ENCODE peak calls at places on chromosomes 16 and 17, in eight cellular contexts. M is astrocyte, T is K562, X is GM23248, P is neural progenitor cell, A is PC-3, V is neuronal stem cell, N is Karpas-422. J is an unnamed sample.

GRCh38 chr16:29683543-29684090 is 4.6 kb downstream of the QPRT start:
- DNase-seq in M (no peak), T (no peak), X (no peak), P (no peak), A (no peak), V (no peak), N (no peak), J (no peak)

GRCh38 chr16:14436410-14436955 is 193.6 kb downstream of the PARN start:
- DNase-seq in M (no peak), T (no peak), X (no peak), P (no peak), A (no peak), V (no peak), N (no peak), J (no peak)

GRCh38 chr17:49986396-49987289 is 8.4 kb downstream of the DLX3 start:
- DNase-seq in M (no peak), T (no peak), X (no peak), P (no peak), A (no peak), V (no peak), N (no peak), J (no peak)

GRCh38 chr17:3030096-3030495 is 33.3 kb downstream of the OR1D5 start:
- DNase-seq in M (peak; percentile 66), T (no peak), X (peak; percentile 83), P (no peak), A (peak; percentile 75), V (no peak), N (no peak), J (no peak)

GRCh38 chr17:45813051-45813731 is 29.1 kb downstream of the CRHR1 start:
- DNase-seq in M (no peak), T (peak; percentile 62), X (no peak), P (peak; percentile 91), A (no peak), V (peak; percentile 75), N (no peak), J (no peak)

GRCh38 chr16:57830890-57831484 is 28.7 kb upstream of the KIFC3 start:
- DNase-seq in M (no peak), T (no peak), X (no peak), P (no peak), A (no peak), V (no peak), N (no peak), J (peak; percentile 98)

GRCh38 chr16:86611517-86611840 is 33.1 kb downstream of the FOXL1 start:
- DNase-seq in M (no peak), T (no peak), X (peak; percentile 30), P (no peak), A (no peak), V (no peak), N (no peak), J (no peak)

GRCh38 chr16:3780570-3780969 is 63.2 kb upstream of the TRAP1 start:
- DNase-seq in M (no peak), T (no peak), X (peak; percentile 18), P (no peak), A (peak; percentile 12), V (no peak), N (no peak), J (no peak)

DNA sequence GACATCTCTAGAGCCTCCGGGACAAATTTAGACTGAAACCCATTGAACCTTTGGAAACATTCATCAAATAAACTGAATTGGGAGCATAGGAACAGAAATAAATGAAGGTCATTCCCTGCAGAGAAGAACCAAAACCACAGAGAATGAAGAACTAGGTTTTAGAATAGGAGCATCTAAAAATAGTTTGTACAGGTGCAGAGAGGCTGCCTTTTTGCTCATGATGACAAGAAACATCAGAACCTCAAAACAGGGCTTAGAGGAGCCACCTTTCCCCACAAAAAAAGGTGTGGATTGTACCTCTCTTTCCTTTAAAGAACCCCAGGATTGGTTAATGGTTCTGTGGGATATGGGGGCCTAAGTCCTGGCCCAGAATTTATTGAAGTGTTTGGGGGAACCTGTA is 37.8 kb upstream of the SLC47A1 start:
- DNase-seq in M (no peak), T (no peak), X (no peak), P (no peak), A (no peak), V (no peak), N (peak; percentile 61), J (no peak)
- H3K4me2 ChIP-seq in M (no peak overlapping the region), T (no peak overlapping the region), X (no peak overlapping the region), P (no peak overlapping the region), A (no peak overlapping the region), V (no peak overlapping the region), N (peak overlapping the region; percentile 78), J (no peak overlapping the region)

GRCh38 chr17:75228847-75229246 is 23.4 kb downstream of the NUP85 start:
- DNase-seq in M (no peak), T (no peak), X (no peak), P (no peak), A (no peak), V (no peak), N (no peak), J (no peak)
- H3K4me2 ChIP-seq in M (no peak overlapping the region), T (no peak overlapping the region), X (no peak overlapping the region), P (no peak overlapping the region), A (no peak overlapping the region), V (no peak overlapping the region), N (no peak overlapping the region), J (no peak overlapping the region)

DNA sequence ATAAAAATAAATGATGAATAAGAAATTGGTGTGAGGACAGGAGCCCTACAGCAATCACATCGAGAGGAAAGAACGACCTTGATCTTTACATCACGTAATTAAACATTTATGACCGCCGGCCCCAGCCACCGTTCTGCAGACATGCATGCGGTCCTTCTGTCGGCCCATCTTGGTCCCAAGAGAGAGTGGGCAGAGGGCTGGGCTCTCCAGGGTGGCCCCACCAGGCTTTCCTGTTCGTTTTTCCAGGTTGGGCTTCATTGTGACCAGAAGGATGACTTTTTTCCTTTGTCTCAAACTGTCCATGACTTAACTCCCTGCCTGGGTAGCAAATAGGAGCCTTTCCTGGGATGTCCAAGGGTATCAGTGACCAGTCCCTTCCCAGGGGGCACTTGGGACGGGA is 3.3 kb upstream of the CRISPLD2 start:
- DNase-seq in M (no peak), T (no peak), X (no peak), P (no peak), A (no peak), V (no peak), N (no peak), J (no peak)
- H3K4me2 ChIP-seq in M (no peak overlapping the region), T (no peak overlapping the region), X (no peak overlapping the region), P (no peak overlapping the region), A (no peak overlapping the region), V (no peak overlapping the region), N (no peak overlapping the region), J (no peak overlapping the region)

GRCh38 chr16:1655909-1656807 is 21.9 kb upstream of the JPT2 start:
- DNase-seq in M (no peak), T (no peak), X (no peak), P (no peak), A (no peak), V (no peak), N (no peak), J (no peak)

GRCh38 chr16:1653023-1653422 is 25.1 kb upstream of the JPT2 start:
- DNase-seq in M (no peak), T (no peak), X (no peak), P (no peak), A (no peak), V (no peak), N (no peak), J (no peak)

GRCh38 chr16:1656808-1657617 is 21.1 kb upstream of the JPT2 start:
- DNase-seq in M (no peak), T (no peak), X (no peak), P (no peak), A (no peak), V (no peak), N (no peak), J (no peak)

GRCh38 chr16:1655269-1655807 is 22.7 kb upstream of the JPT2 start:
- DNase-seq in M (no peak), T (no peak), X (no peak), P (no peak), A (no peak), V (no peak), N (no peak), J (no peak)

DNA sequence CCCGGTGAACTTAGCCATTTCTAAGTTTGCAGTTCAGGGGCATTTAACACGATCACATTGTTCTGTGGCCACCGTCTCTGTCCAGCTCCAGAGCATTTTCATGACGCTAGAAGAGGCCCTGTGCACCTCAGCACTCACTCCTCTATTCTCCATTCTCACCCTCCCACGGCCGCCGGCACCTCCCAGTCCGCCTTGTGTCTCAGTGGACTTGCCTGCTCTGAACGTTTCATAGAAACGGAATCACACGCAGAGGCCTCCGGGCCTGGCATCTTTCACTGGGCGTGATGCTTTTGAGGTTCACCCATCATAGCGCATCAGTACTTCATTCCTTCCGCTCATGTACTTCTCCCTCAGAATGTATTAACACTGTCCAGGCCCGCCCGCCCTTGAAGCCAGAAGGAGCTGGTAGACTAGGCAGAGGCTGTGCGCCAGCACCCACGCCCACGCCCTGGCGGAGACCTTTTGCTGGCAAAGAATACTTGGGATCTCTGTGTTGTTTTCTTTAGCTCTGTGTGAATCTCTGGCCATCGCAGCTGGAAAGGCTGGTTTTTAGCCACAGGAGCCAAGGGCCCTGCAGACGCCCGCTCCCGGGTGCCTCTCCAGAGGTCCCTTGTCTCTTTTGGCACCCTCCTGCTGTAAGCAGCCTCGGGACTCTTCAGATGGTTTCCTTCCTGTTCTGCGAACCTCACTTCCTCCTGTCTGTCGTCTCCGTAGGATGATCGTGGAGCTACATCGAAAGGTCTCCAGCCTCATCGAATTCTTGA is 23.4 kb upstream of the JPT2 start:
- DNase-seq in M (no peak), T (no peak), X (no peak), P (no peak), A (no peak), V (no peak), N (no peak), J (no peak)
- H3K4me2 ChIP-seq in M (no peak overlapping the region), T (no peak overlapping the region), X (no peak overlapping the region), P (no peak overlapping the region), A (no peak overlapping the region), V (no peak overlapping the region), N (no peak overlapping the region), J (no peak overlapping the region)

GRCh38 chr17:19728114-19728495 is 11.7 kb upstream of the SLC47A2 start:
- DNase-seq in M (peak; percentile 33), T (no peak), X (peak; percentile 83), P (no peak), A (peak; percentile 59), V (no peak), N (no peak), J (peak; percentile 95)
- H3K4me2 ChIP-seq in M (no peak overlapping the region), T (no peak overlapping the region), X (no peak overlapping the region), P (no peak overlapping the region), A (no peak overlapping the region), V (no peak overlapping the region), N (no peak overlapping the region), J (peak overlapping the region; percentile 44)

DNA sequence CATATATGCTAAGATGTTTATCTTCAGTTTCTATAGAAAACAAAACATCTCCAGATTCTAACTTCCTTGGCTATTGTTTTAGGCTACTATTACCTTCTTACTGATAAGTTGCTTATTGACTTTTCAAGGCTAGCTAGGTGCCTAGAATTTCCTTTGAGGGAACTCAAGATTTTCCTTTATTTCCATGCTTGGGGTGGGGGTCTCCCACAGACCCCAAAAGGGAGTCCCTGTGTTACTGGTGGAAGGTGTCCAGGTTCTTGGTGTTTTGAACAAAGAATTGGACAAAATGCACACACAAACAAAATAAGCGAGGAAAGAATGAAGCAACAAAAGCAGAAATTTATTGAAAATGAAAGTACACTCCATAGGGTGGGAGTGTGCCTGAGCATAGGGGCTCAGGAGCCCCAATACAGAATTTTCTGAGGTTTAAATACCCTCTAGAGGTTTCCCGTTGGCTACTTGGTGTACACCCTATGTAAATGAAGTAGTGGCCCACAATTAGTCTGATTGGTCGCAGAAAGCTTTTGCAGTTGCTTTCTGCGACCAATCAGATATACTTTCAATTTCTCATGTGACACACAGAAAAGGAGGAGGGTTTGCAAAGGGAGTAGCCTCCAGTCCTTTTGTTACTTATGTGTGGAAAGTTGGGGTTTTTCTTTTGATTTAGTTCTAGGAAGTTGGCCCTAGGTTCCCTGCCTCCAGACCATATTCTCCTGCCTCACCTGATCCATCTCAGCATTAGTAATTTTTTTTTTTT is 67.5 kb downstream of the MARF1 start:
- DNase-seq in M (no peak), T (peak; percentile 64), X (no peak), P (no peak), A (no peak), V (no peak), N (peak; percentile 63), J (no peak)
- H3K4me2 ChIP-seq in M (no peak overlapping the region), T (peak overlapping the region; percentile 75), X (no peak overlapping the region), P (no peak overlapping the region), A (no peak overlapping the region), V (no peak overlapping the region), N (no peak overlapping the region), J (peak overlapping the region; percentile 53)